ENCODE peak calls at places on chromosome 12, in four cellular contexts. C is fibroblast of lung; U is Peyer's patch; X is CD8-positive, alpha-beta T cell. W is an unnamed sample. For H3K4me1, the result is how much of the 10 kb centered on the place peaks cover.

GRCh38 chr12:54879132-54879531 is 24.8 kb downstream of the MUCL1 start:
- DNase-seq in C (no peak), X (no peak), U (no peak), W (no peak)

GRCh38 chr12:82608706-82609105 is 78.0 kb upstream of the TMTC2 start:
- DNase-seq in U (no peak), X (no peak), C (peak), W (no peak)

GRCh38 chr12:93154753-93155475 is 222.8 kb upstream of the NUDT4 start:
- DNase-seq in X (no peak), U (no peak), C (no peak), W (no peak)

GRCh38 chr12:54988402-54989054 is 4.0 kb upstream of the TESPA1 start:
- DNase-seq in U (peak), X (no peak), C (peak), W (no peak)

GRCh38 chr12:78157199-78157598 is 326.5 kb downstream of the NAV3 start:
- DNase-seq in C (peak), U (no peak), X (no peak), W (no peak)

GRCh38 chr12:104414581-104415305 is 42.0 kb upstream of the CHST11 start:
- DNase-seq in C (peak), U (no peak), X (no peak), W (no peak)

GRCh38 chr12:13101854-13102375 is 1.6 kb downstream of the GSG1 start:
- DNase-seq in C (peak), U (no peak), X (peak), W (peak)

GRCh38 chr12:49232940-49233841 is 31.7 kb upstream of the TUBA1C start:
- DNase-seq in U (no peak), X (no peak), C (peak), W (no peak)

GRCh38 chr12:26744697-26745440 is 88.1 kb downstream of the ITPR2 start:
- DNase-seq in X (no peak), U (no peak), C (peak), W (no peak)

GRCh38 chr12:88579572-88579940 is 715 bp downstream of the KITLG start:
- DNase-seq in C (peak), U (no peak), X (no peak), W (no peak)

GRCh38 chr12:113467154-113467513 is 4.5 kb downstream of the LHX5 start:
- DNase-seq in U (no peak), C (no peak), X (no peak), W (no peak)

GRCh38 chr12:37548266-37548805 is 768.2 kb upstream of the ALG10B start:
- DNase-seq in X (no peak), C (no peak), U (no peak), W (no peak)

GRCh38 chr12:27653661-27654060 is 42.6 kb upstream of the REP15 start:
- DNase-seq in C (no peak), U (no peak), X (no peak), W (peak)

GRCh38 chr12:1500095-1500801 is 94.1 kb downstream of the FBXL14 start:
- DNase-seq in U (no peak), C (peak), X (no peak), W (no peak)

GRCh38 chr12:12451063-12451462 is 94.2 kb downstream of the BORCS5 start:
- DNase-seq in U (no peak), X (no peak), C (no peak), W (no peak)

GRCh38 chr12:120181991-120182631 is 12.4 kb downstream of the GCN1 start:
- DNase-seq in C (peak), U (no peak), X (no peak), W (no peak)

GRCh38 chr12:68129979-68130378 is 29.6 kb downstream of the IFNG start:
- DNase-seq in X (no peak), C (no peak), U (no peak), W (no peak)

GRCh38 chr12:53053223-53054111 is 3.6 kb downstream of the TNS2 start:
- DNase-seq in X (peak), C (no peak), U (peak), W (peak)

GRCh38 chr12:78672033-78672432 is 192.5 kb upstream of the SYT1 start:
- DNase-seq in X (no peak), C (no peak), U (no peak), W (no peak)

GRCh38 chr12:121534495-121535148 is 46.2 kb downstream of the KDM2B start:
- DNase-seq in C (no peak), X (peak), U (no peak), W (peak)

GRCh38 chr12:52833922-52834726 is at the start of gene KRT79:
- DNase-seq in X (no peak), C (no peak), U (no peak), W (no peak)

GRCh38 chr12:45674583-45674982 is 54.9 kb upstream of the ARID2 start:
- DNase-seq in U (no peak), X (no peak), C (peak), W (no peak)

GRCh38 chr12:54019111-54019811 is 9.0 kb upstream of the HOXC6 start:
- DNase-seq in X (no peak), C (no peak), U (no peak), W (no peak)

GRCh38 chr12:131553409-131553808 is 157.5 kb upstream of the SFSWAP start:
- DNase-seq in C (no peak), U (no peak), X (no peak), W (no peak)

GRCh38 chr12:2752676-2753371 is 41.9 kb upstream of the FKBP4 start:
- DNase-seq in C (peak), U (peak), X (peak), W (peak)

GRCh38 chr12:44507471-44507870 is 368.6 kb downstream of the NELL2 start:
- DNase-seq in U (no peak), C (no peak), X (no peak), W (no peak)

GRCh38 chr12:121647-122046 is 55.1 kb downstream of the IQSEC3 start:
- DNase-seq in U (no peak), C (no peak), X (no peak), W (no peak)

GRCh38 chr12:93050026-93050747 is 121.1 kb upstream of the EEA1 start:
- DNase-seq in U (no peak), C (peak), X (no peak), W (no peak)

GRCh38 chr12:76871751-76872150 is 7.1 kb downstream of the CSRP2 start:
- DNase-seq in C (peak), X (no peak), U (no peak), W (no peak)

GRCh38 chr12:61694214-61694613 is 566.0 kb upstream of the USP15 start:
- DNase-seq in U (no peak), X (no peak), C (no peak), W (no peak)

GRCh38 chr12:128823916-128824839 is at the start of gene SLC15A4:
- DNase-seq in X (peak), U (peak), C (peak), W (peak)

GRCh38 chr12:122350444-122350843 is 72.0 kb downstream of the CLIP1 start:
- DNase-seq in U (no peak), C (peak), X (no peak), W (no peak)

GRCh38 chr12:83150465-83151189 is 463.9 kb downstream of the TMTC2 start:
- DNase-seq in X (no peak), U (no peak), C (no peak), W (no peak)

GRCh38 chr12:45930369-45930768 is 60.0 kb downstream of the SCAF11 start:
- DNase-seq in C (no peak), X (no peak), U (no peak), W (no peak)

GRCh38 chr12:212799-213526 is 994 bp downstream of the SLC6A12 start:
- DNase-seq in C (no peak), U (no peak), X (no peak), W (no peak)

GRCh38 chr12:52354197-52354596 is 13.1 kb downstream of the KRT85 start:
- DNase-seq in U (no peak), X (no peak), C (no peak), W (no peak)

GRCh38 chr12:31002361-31002725 is 71.3 kb upstream of the DDX11 start:
- DNase-seq in X (no peak), C (no peak), U (no peak), W (no peak)

DNA sequence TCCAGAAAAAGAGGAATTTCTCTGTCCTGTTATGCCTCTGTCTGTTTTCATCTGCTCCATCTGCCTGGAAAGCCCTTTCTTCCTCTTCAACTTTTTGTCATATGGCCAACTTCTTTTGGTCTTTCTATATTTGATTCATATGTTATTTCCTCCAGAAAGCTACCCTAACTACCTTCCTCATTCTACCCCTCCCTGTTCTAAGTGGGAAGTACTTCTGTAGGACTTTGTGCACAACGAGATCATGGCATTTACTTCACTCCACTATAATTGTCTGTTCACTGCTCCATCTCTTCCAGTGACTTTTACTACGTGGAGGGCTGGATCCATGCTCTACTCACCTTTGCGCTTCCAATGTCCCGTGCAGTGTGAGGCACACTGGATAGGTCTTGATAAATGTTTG is 5.9 kb downstream of the CLEC4D start:
- DNase-seq in C (no peak), U (no peak), X (no peak), W (no peak)
- H3K4me1 ChIP-seq in C (under half), U (under half), X (under half), W (under half)

DNA sequence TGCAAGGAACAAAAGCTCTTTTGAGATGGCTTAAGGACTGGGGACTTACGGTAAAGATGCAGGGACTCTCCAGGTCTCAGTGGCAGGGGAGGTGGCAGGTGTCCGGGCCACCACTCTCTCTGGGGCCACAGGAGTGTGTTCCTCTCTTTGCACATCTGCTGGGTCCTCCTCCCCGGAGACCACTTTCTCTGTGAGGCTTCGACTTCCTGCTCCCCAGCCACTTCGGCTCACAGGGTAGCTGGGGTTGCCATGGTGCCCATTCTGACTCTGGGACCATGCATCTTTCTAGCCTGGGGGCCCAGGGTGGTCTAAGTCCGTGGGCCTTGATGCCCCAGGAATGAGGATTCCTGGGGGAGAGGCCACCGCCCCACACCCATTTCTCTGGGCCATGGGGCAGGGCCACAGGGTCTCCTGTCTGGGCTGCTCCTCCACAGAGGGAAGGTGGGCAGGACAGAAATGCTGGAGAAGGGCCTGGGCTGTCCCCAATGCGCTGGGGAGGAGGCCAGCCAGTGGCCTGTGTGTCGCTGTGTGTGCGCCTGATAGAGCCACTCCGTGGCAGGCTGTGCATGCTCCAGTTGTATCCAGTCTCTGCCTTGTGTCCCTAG is 38.5 kb downstream of the CCDC92 start:
- DNase-seq in U (no peak), X (no peak), C (no peak), W (no peak)
- H3K4me1 ChIP-seq in U (under half), X (half or more), C (under half), W (under half)

GRCh38 chr12:16348435-16349131 is 1.1 kb downstream of the MGST1 start:
- DNase-seq in U (no peak), X (no peak), C (peak), W (no peak)
- H3K4me1 ChIP-seq in U (under half), X (under half), C (under half), W (under half)

DNA sequence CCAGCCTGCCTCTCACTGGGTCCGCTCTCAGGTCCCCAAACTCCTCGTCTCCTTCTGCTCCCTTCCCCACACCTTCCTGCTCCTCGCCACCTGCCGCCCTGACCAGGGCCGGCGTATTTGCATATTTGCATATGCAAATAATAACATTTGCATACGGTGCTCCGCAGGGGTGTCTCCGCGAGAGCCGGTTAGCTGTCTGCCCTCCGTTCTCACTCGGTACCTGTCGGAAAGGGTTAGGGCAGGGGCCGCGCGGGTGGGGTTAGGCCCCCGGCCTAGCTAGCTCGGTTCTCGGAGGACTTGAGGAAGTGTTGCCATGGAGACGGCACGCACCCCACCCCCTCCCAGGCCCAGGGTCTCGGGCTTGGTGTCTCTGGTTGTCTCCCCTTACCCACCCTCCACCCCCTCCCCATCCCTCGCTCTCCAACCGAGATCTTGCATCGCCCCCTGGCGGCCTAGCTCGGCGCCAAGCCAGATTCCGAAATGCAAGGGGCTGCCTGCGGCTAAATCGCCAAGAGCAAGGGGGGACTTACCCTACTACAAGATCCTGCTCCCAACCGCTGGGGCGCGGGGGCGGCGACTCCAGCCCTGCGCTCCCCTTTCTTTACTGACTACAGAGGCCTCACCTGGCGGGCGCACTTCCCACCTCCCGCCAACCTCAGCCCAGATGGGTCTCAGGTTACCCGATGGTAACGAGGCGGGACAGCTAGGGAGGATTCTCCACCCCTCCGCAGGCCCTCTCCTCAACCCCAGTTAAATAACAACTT is 8.1 kb downstream of the STAC3 start:
- DNase-seq in U (peak), X (peak), C (peak), W (peak)
- H3K4me1 ChIP-seq in U (under half), X (half or more), C (under half), W (half or more)

GRCh38 chr12:106108187-106108816 is 30.5 kb downstream of the NUAK1 start:
- DNase-seq in X (no peak), U (no peak), C (peak), W (no peak)

GRCh38 chr12:106109168-106109910 is 29.4 kb downstream of the NUAK1 start:
- DNase-seq in C (no peak), X (no peak), U (no peak), W (no peak)

GRCh38 chr12:106106892-106107291 is 31.9 kb downstream of the NUAK1 start:
- DNase-seq in X (no peak), U (no peak), C (peak), W (no peak)

GRCh38 chr12:106107566-106107965 is 31.2 kb downstream of the NUAK1 start:
- DNase-seq in U (no peak), X (no peak), C (peak), W (no peak)

DNA sequence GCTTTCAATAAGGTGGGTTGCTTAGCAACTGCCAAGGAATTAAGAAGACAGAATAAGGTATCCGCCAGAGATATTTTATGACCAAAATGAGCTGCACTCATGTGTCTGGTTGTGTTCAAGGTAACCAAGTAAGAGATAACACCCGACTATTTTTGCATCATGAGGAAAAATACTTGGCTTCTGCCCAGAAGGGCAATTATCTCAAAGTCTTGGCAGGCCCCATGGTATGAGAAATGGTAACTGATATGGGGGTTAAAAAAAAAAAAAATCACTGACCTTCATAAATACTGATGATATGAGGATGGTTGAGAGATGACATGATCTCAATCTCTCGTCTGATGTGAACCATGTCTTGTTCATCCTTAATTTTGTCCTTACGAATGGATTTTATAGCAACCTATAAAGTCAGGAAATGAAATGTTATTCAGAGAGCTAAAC is 32.6 kb downstream of the NUAK1 start:
- DNase-seq in U (no peak), X (no peak), C (peak), W (no peak)
- H3K4me1 ChIP-seq in U (under half), X (under half), C (under half), W (under half)

GRCh38 chr12:124047045-124047566 is 74.1 kb downstream of the ZNF664 start:
- DNase-seq in X (no peak), C (no peak), U (no peak), W (no peak)
- H3K4me1 ChIP-seq in X (under half), C (under half), U (under half), W (under half)

DNA sequence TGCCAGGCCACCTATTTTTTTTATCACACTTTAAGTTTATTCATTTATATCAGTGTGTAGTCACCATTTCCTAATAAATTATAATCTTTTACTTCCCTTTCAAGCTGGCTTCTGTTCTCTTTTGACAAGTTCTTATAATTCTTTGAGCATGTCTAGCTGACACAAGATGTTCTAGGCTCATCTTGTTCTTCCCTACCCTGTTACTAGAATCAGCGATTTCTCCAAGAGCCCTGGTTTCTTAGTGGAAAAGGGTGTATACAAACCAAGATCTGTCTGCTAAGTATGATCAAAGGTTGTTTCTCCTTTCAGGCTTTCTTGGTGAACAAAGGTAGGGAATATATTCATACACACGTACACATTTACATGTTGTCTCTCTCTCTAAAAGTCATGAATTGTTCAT is 51.0 kb downstream of the FGD4 start:
- DNase-seq in U (no peak), X (no peak), C (no peak), W (no peak)
- H3K4me1 ChIP-seq in U (under half), X (under half), C (under half), W (under half)

W was measured in CD4-positive, CD25-positive, alpha-beta regulatory T cell.